ENCODE peak calls at places on chromosomes 3 and 15, in ten cellular contexts. M is left ventricle myocardium inferior, E is PC-3, Z is AG04450, K is ascending aorta, N is hepatocyte, V is Panc1, T is neuronal stem cell, C is GM23248, B is uterus. I is an unnamed sample.

GRCh38 chr3:196789773-196790419 is 50.2 kb downstream of the PAK2 start:
- DNase-seq in T (no peak), B (no peak), C (no peak), M (no peak), N (no peak), V (no peak), K (no peak), Z (no peak), E (peak; percentile 77), I (no peak)

GRCh38 chr15:89177633-89178306 is 43.6 kb downstream of the RLBP1 start:
- DNase-seq in E (peak; percentile 81), B (peak; percentile 70), M (peak; percentile 47), C (peak; percentile 85), V (peak; percentile 36), Z (peak; percentile 57), T (peak; percentile 74), K (no peak), N (peak; percentile 81), I (no peak)

GRCh38 chr3:194632211-194632982 is 822 bp downstream of the TMEM44 start:
- DNase-seq in N (no peak), K (no peak), B (no peak), C (peak; percentile 66), V (no peak), T (no peak), E (peak; percentile 37), M (peak; percentile 49), Z (no peak), I (no peak)

GRCh38 chr3:42072583-42072924 is 18.6 kb upstream of the TRAK1 start:
- DNase-seq in M (no peak), T (no peak), B (no peak), K (no peak), Z (no peak), C (no peak), N (no peak), V (no peak), E (no peak), I (no peak)

GRCh38 chr3:71585126-71585525 is 1.6 kb upstream of the FOXP1 start:
- DNase-seq in E (peak; percentile 20), Z (no peak), N (no peak), C (peak; percentile 18), T (no peak), M (no peak), B (no peak), K (no peak), V (no peak), I (no peak)

GRCh38 chr15:66480267-66480666 is 17.3 kb downstream of the SNAPC5 start:
- DNase-seq in N (no peak), K (no peak), E (no peak), B (no peak), M (no peak), C (no peak), T (no peak), Z (no peak), V (no peak), I (no peak)

GRCh38 chr3:45536316-45536715 is 58.2 kb upstream of the LIMD1 start:
- DNase-seq in N (no peak), T (no peak), C (no peak), V (no peak), K (no peak), Z (no peak), M (no peak), B (no peak), E (no peak), I (no peak)

GRCh38 chr15:73950479-73951043 is 24.3 kb downstream of the LOXL1 start:
- DNase-seq in C (peak; percentile 58), T (no peak), V (no peak), Z (no peak), M (no peak), B (no peak), E (no peak), K (no peak), N (no peak), I (no peak)

GRCh38 chr3:43019168-43019765 is 40.2 kb downstream of the GASK1A start:
- DNase-seq in M (no peak), B (no peak), K (no peak), Z (no peak), N (peak; percentile 18), V (no peak), C (peak; percentile 66), E (no peak), T (no peak), I (no peak)

GRCh38 chr15:51798281-51798680 is 31.2 kb upstream of the TMOD3 start:
- DNase-seq in V (no peak), K (no peak), N (no peak), T (no peak), Z (no peak), C (peak; percentile 0), E (no peak), B (no peak), M (no peak), I (no peak)

GRCh38 chr3:183822631-183823030 is 2.7 kb downstream of the MAP6D1 start:
- DNase-seq in C (no peak), Z (no peak), B (no peak), N (no peak), V (no peak), E (no peak), K (no peak), M (no peak), T (peak; percentile 41), I (no peak)

GRCh38 chr3:141011511-141012262 is 39.5 kb upstream of the SPSB4 start:
- DNase-seq in K (no peak), N (peak; percentile 89), Z (peak; percentile 20), C (peak; percentile 82), E (peak; percentile 62), V (peak; percentile 36), B (peak; percentile 63), M (peak; percentile 82), T (peak; percentile 66), I (peak; percentile 15)

GRCh38 chr15:45187894-45188830 is at the start of gene SHF:
- DNase-seq in T (peak; percentile 71), N (peak; percentile 87), V (no peak), B (peak; percentile 86), E (no peak), M (peak; percentile 65), K (no peak), Z (peak; percentile 21), C (peak; percentile 48), I (peak; percentile 32)

GRCh38 chr3:158768361-158768787 is 33.5 kb upstream of the MFSD1 start:
- DNase-seq in E (peak; percentile 65), M (peak; percentile 76), N (peak; percentile 49), B (peak; percentile 60), C (peak; percentile 65), Z (peak; percentile 49), K (no peak), T (peak; percentile 21), V (no peak), I (no peak)

GRCh38 chr3:172107403-172107802 is 68.0 kb downstream of the FNDC3B start:
- DNase-seq in N (no peak), V (no peak), E (no peak), K (no peak), B (no peak), Z (no peak), T (no peak), M (no peak), C (peak; percentile 29), I (no peak)

GRCh38 chr3:58691997-58692396 is 25.4 kb upstream of the FAM3D start:
- DNase-seq in Z (no peak), E (peak; percentile 38), C (no peak), V (no peak), N (no peak), M (no peak), K (no peak), B (no peak), T (peak; percentile 44), I (no peak)
- H3K9me3 ChIP-seq in Z (peaks cover 7% of the 10 kb centered on the region), E (peaks cover 25% of the 10 kb centered on the region), C (no peaks in the 10 kb centered on the region), V (peaks cover 7% of the 10 kb centered on the region), N (peaks cover 9% of the 10 kb centered on the region), M (peaks cover 32% of the 10 kb centered on the region), K (no peaks in the 10 kb centered on the region), B (no peaks in the 10 kb centered on the region), T (peaks cover 19% of the 10 kb centered on the region), I (peaks cover 3% of the 10 kb centered on the region)

DNA sequence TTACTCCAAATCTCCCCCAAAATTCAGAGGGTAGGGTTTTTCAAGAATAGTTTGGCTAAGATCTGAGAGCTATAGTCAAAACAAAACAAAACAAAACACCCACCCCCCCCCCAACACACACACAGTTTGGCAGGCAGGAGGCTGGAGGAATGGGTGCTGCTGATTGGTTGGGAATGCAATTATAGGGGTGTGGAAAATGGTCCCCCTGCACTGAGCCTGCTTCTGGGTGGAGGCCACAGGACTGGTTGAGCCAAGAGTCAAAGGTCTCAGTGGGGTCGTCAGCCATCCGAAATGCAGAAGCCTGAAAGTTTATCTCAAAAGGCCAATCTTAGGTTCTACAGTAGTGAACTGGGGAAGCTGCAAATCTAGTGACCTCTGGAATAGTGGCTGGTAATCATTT is 2.5 kb upstream of the HACD2 start:
- DNase-seq in Z (no peak), B (no peak), T (no peak), E (no peak), M (no peak), C (no peak), K (no peak), V (no peak), N (no peak), I (no peak)
- H3K9me3 ChIP-seq in Z (peaks cover 18% of the 10 kb centered on the region), B (no peaks in the 10 kb centered on the region), T (peaks cover 37% of the 10 kb centered on the region), E (peaks cover 12% of the 10 kb centered on the region), M (peaks cover 13% of the 10 kb centered on the region), C (no peaks in the 10 kb centered on the region), K (no peaks in the 10 kb centered on the region), V (peaks cover 8% of the 10 kb centered on the region), N (no peaks in the 10 kb centered on the region), I (peaks cover 5% of the 10 kb centered on the region)

DNA sequence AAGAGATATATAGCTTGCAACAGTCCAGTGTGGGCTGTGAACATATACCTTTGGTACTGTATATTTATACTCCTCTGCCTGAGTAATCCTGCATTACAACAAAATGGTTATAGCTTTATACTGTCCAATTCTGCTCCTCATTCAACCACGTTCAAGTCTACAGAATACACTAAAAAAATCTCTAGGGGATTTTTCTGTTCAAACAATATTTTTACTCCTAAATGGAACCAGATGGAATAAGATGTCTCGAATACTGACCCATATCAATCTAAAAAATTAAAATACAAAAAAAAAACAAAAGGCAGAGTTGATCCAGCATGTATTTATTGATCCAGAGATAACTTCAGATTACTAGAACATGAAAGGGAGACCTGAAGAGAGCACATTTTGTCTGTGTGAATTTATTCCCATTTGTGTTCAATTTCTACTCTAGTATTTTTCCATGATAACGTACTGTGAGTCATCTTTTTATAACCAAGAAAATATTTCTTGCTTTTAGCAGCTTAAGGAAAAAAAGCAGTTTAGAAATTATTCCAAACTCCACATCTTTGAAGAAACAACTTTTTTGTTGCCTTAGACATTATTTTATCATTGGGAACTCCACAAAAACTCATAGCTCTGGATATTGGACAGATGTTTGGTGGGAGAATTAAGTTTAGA is 910.7 kb downstream of the TBL1XR1 start:
- DNase-seq in K (no peak), M (no peak), Z (no peak), B (no peak), E (no peak), N (no peak), C (peak; percentile 46), T (no peak), V (no peak), I (no peak)
- H3K9me3 ChIP-seq in K (no peaks in the 10 kb centered on the region), M (no peaks in the 10 kb centered on the region), Z (no peaks in the 10 kb centered on the region), B (no peaks in the 10 kb centered on the region), E (no peaks in the 10 kb centered on the region), N (no peaks in the 10 kb centered on the region), C (no peaks in the 10 kb centered on the region), T (peaks cover 2% of the 10 kb centered on the region), V (peaks cover 3% of the 10 kb centered on the region), I (no peaks in the 10 kb centered on the region)

DNA sequence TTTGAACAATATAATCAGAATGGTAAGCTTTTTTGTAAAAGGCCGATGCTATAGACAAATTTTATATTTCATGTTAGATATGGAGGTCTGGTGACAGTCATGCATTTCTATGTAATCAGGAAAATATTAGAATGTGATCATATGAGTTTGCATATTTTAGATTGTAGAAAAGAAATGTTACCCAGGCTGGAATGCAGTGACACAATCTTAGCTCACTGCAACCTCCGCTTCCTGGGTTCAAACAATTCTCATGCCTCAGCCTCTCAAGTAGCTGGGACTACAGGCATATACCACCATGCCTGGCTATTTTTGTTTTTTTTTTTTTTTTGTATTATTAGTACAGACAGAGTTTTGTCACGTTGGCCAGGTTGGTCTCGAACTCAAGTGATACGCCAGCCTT is 152.0 kb downstream of the LMLN start:
- DNase-seq in C (no peak), B (no peak), M (no peak), Z (no peak), T (no peak), E (no peak), V (no peak), N (no peak), K (no peak), I (no peak)
- H3K9me3 ChIP-seq in C (no peaks in the 10 kb centered on the region), B (no peaks in the 10 kb centered on the region), M (no peaks in the 10 kb centered on the region), Z (no peaks in the 10 kb centered on the region), T (peaks cover 3% of the 10 kb centered on the region), E (no peaks in the 10 kb centered on the region), V (no peaks in the 10 kb centered on the region), N (no peaks in the 10 kb centered on the region), K (no peaks in the 10 kb centered on the region), I (no peaks in the 10 kb centered on the region)